ENCODE peak calls at places on chromosomes 11 and 22, in six cellular contexts. One of them, this sample, is unnamed.

GRCh38 chr22:30283342-30283741 is 6.0 kb downstream of the CASTOR1 start:
- DNase-seq in pancreas: no peak
- DNase-seq in heart right ventricle: no peak
- DNase-seq in left cardiac atrium: no peak
- DNase-seq in activated CD4-positive, alpha-beta T cell treated with anti-CD3 and anti-CD28 coated beads, Interleukin-2, amount 50 U/mL, for 4 hours: no peak
- DNase-seq in CD4-positive, CD25-positive, alpha-beta regulatory T cell: no peak
- DNase-seq in this sample: no peak

GRCh38 chr11:45933846-45934579 is 11.6 kb downstream of the LARGE2 start:
- DNase-seq in pancreas: no peak
- DNase-seq in heart right ventricle: no peak
- DNase-seq in left cardiac atrium: no peak
- DNase-seq in activated CD4-positive, alpha-beta T cell treated with anti-CD3 and anti-CD28 coated beads, Interleukin-2, amount 50 U/mL, for 4 hours: no peak
- DNase-seq in CD4-positive, CD25-positive, alpha-beta regulatory T cell: no peak
- DNase-seq in this sample: no peak

GRCh38 chr11:14537134-14537599 is 17.0 kb upstream of the PSMA1 start:
- DNase-seq in pancreas: no peak
- DNase-seq in heart right ventricle: peak; percentile 28
- DNase-seq in left cardiac atrium: no peak
- DNase-seq in activated CD4-positive, alpha-beta T cell treated with anti-CD3 and anti-CD28 coated beads, Interleukin-2, amount 50 U/mL, for 4 hours: peak; percentile 43
- DNase-seq in CD4-positive, CD25-positive, alpha-beta regulatory T cell: peak; percentile 11
- DNase-seq in this sample: peak; percentile 36

GRCh38 chr22:22474733-22475132 is 33.8 kb downstream of the ZNF280B start:
- DNase-seq in pancreas: no peak
- DNase-seq in heart right ventricle: no peak
- DNase-seq in left cardiac atrium: no peak
- DNase-seq in activated CD4-positive, alpha-beta T cell treated with anti-CD3 and anti-CD28 coated beads, Interleukin-2, amount 50 U/mL, for 4 hours: no peak
- DNase-seq in CD4-positive, CD25-positive, alpha-beta regulatory T cell: no peak
- DNase-seq in this sample: no peak

GRCh38 chr11:37747121-37747520 is 1149.1 kb upstream of the RAG2 start:
- DNase-seq in pancreas: no peak
- DNase-seq in heart right ventricle: no peak
- DNase-seq in left cardiac atrium: no peak
- DNase-seq in activated CD4-positive, alpha-beta T cell treated with anti-CD3 and anti-CD28 coated beads, Interleukin-2, amount 50 U/mL, for 4 hours: no peak
- DNase-seq in CD4-positive, CD25-positive, alpha-beta regulatory T cell: no peak
- DNase-seq in this sample: no peak

GRCh38 chr11:128095459-128096096 is 491.8 kb downstream of the ETS1 start:
- DNase-seq in pancreas: no peak
- DNase-seq in heart right ventricle: peak; percentile 5
- DNase-seq in left cardiac atrium: no peak
- DNase-seq in activated CD4-positive, alpha-beta T cell treated with anti-CD3 and anti-CD28 coated beads, Interleukin-2, amount 50 U/mL, for 4 hours: no peak
- DNase-seq in CD4-positive, CD25-positive, alpha-beta regulatory T cell: no peak
- DNase-seq in this sample: peak; percentile 1

GRCh38 chr11:93591247-93591898 is 48.2 kb upstream of the SMCO4 start:
- DNase-seq in pancreas: no peak
- DNase-seq in heart right ventricle: no peak
- DNase-seq in left cardiac atrium: no peak
- DNase-seq in activated CD4-positive, alpha-beta T cell treated with anti-CD3 and anti-CD28 coated beads, Interleukin-2, amount 50 U/mL, for 4 hours: no peak
- DNase-seq in CD4-positive, CD25-positive, alpha-beta regulatory T cell: no peak
- DNase-seq in this sample: no peak

GRCh38 chr11:60485987-60486386 is 6.6 kb upstream of the MS4A12 start:
- DNase-seq in pancreas: no peak
- DNase-seq in heart right ventricle: no peak
- DNase-seq in left cardiac atrium: no peak
- DNase-seq in activated CD4-positive, alpha-beta T cell treated with anti-CD3 and anti-CD28 coated beads, Interleukin-2, amount 50 U/mL, for 4 hours: no peak
- DNase-seq in CD4-positive, CD25-positive, alpha-beta regulatory T cell: no peak
- DNase-seq in this sample: no peak

GRCh38 chr22:35214968-35215367 is 42.3 kb upstream of the HMGXB4 start:
- DNase-seq in pancreas: no peak
- DNase-seq in heart right ventricle: no peak
- DNase-seq in left cardiac atrium: no peak
- DNase-seq in activated CD4-positive, alpha-beta T cell treated with anti-CD3 and anti-CD28 coated beads, Interleukin-2, amount 50 U/mL, for 4 hours: no peak
- DNase-seq in CD4-positive, CD25-positive, alpha-beta regulatory T cell: no peak
- DNase-seq in this sample: no peak

GRCh38 chr11:131254254-131254653 is 116.2 kb upstream of the NTM start:
- DNase-seq in pancreas: no peak
- DNase-seq in heart right ventricle: no peak
- DNase-seq in left cardiac atrium: no peak
- DNase-seq in activated CD4-positive, alpha-beta T cell treated with anti-CD3 and anti-CD28 coated beads, Interleukin-2, amount 50 U/mL, for 4 hours: no peak
- DNase-seq in CD4-positive, CD25-positive, alpha-beta regulatory T cell: no peak
- DNase-seq in this sample: no peak

GRCh38 chr11:21142007-21142406 is 472.6 kb downstream of the NELL1 start:
- DNase-seq in pancreas: no peak
- DNase-seq in heart right ventricle: no peak
- DNase-seq in left cardiac atrium: no peak
- DNase-seq in activated CD4-positive, alpha-beta T cell treated with anti-CD3 and anti-CD28 coated beads, Interleukin-2, amount 50 U/mL, for 4 hours: no peak
- DNase-seq in CD4-positive, CD25-positive, alpha-beta regulatory T cell: no peak
- DNase-seq in this sample: no peak

GRCh38 chr11:707817-708420 is 1.9 kb downstream of the EPS8L2 start:
- DNase-seq in pancreas: peak; percentile 61
- DNase-seq in heart right ventricle: no peak
- DNase-seq in left cardiac atrium: no peak
- DNase-seq in activated CD4-positive, alpha-beta T cell treated with anti-CD3 and anti-CD28 coated beads, Interleukin-2, amount 50 U/mL, for 4 hours: no peak
- DNase-seq in CD4-positive, CD25-positive, alpha-beta regulatory T cell: no peak
- DNase-seq in this sample: no peak

GRCh38 chr11:114293201-114293711 is 2.9 kb upstream of the NNMT start:
- DNase-seq in pancreas: no peak
- DNase-seq in heart right ventricle: no peak
- DNase-seq in left cardiac atrium: no peak
- DNase-seq in activated CD4-positive, alpha-beta T cell treated with anti-CD3 and anti-CD28 coated beads, Interleukin-2, amount 50 U/mL, for 4 hours: no peak
- DNase-seq in CD4-positive, CD25-positive, alpha-beta regulatory T cell: no peak
- DNase-seq in this sample: no peak

GRCh38 chr11:113603277-113604059 is 102.6 kb downstream of the TMPRSS5 start:
- DNase-seq in pancreas: no peak
- DNase-seq in heart right ventricle: peak; percentile 78
- DNase-seq in left cardiac atrium: peak; percentile 50
- DNase-seq in activated CD4-positive, alpha-beta T cell treated with anti-CD3 and anti-CD28 coated beads, Interleukin-2, amount 50 U/mL, for 4 hours: no peak
- DNase-seq in CD4-positive, CD25-positive, alpha-beta regulatory T cell: no peak
- DNase-seq in this sample: no peak

GRCh38 chr22:37231406-37232139 is 12.5 kb downstream of the RAC2 start:
- DNase-seq in pancreas: no peak
- DNase-seq in heart right ventricle: no peak
- DNase-seq in left cardiac atrium: no peak
- DNase-seq in activated CD4-positive, alpha-beta T cell treated with anti-CD3 and anti-CD28 coated beads, Interleukin-2, amount 50 U/mL, for 4 hours: peak; percentile 59
- DNase-seq in CD4-positive, CD25-positive, alpha-beta regulatory T cell: peak; percentile 34
- DNase-seq in this sample: no peak

GRCh38 chr22:47063606-47064005 is 301.2 kb downstream of the TBC1D22A start:
- DNase-seq in pancreas: no peak
- DNase-seq in heart right ventricle: no peak
- DNase-seq in left cardiac atrium: no peak
- DNase-seq in activated CD4-positive, alpha-beta T cell treated with anti-CD3 and anti-CD28 coated beads, Interleukin-2, amount 50 U/mL, for 4 hours: no peak
- DNase-seq in CD4-positive, CD25-positive, alpha-beta regulatory T cell: no peak
- DNase-seq in this sample: no peak

GRCh38 chr11:44658451-44658850 is 68.3 kb upstream of the TSPAN18 start:
- DNase-seq in pancreas: no peak
- DNase-seq in heart right ventricle: no peak
- DNase-seq in left cardiac atrium: no peak
- DNase-seq in activated CD4-positive, alpha-beta T cell treated with anti-CD3 and anti-CD28 coated beads, Interleukin-2, amount 50 U/mL, for 4 hours: no peak
- DNase-seq in CD4-positive, CD25-positive, alpha-beta regulatory T cell: no peak
- DNase-seq in this sample: no peak

GRCh38 chr11:77179681-77180080 is 51.6 kb downstream of the MYO7A start:
- DNase-seq in pancreas: no peak
- DNase-seq in heart right ventricle: no peak
- DNase-seq in left cardiac atrium: no peak
- DNase-seq in activated CD4-positive, alpha-beta T cell treated with anti-CD3 and anti-CD28 coated beads, Interleukin-2, amount 50 U/mL, for 4 hours: no peak
- DNase-seq in CD4-positive, CD25-positive, alpha-beta regulatory T cell: no peak
- DNase-seq in this sample: no peak

GRCh38 chr22:50471962-50472361 is 2.9 kb downstream of the SBF1 start:
- DNase-seq in pancreas: no peak
- DNase-seq in heart right ventricle: no peak
- DNase-seq in left cardiac atrium: no peak
- DNase-seq in activated CD4-positive, alpha-beta T cell treated with anti-CD3 and anti-CD28 coated beads, Interleukin-2, amount 50 U/mL, for 4 hours: no peak
- DNase-seq in CD4-positive, CD25-positive, alpha-beta regulatory T cell: no peak
- DNase-seq in this sample: no peak